ENCODE peak calls at places on chromosome 1, in five cellular contexts. L, C, P, I and B are unnamed samples.

GRCh38 chr1:17122449-17123194 is 3.4 kb upstream of the PADI2 start:
- DNase-seq in P (no peak), L (no peak), C (no peak), I (peak; percentile 81), B (no peak)

GRCh38 chr1:41811051-41811795 is 107.5 kb downstream of the HIVEP3 start:
- DNase-seq in I (peak; percentile 56), C (no peak), P (peak; percentile 41), L (no peak), B (peak; percentile 82)

GRCh38 chr1:59747469-59748014 is 67.2 kb upstream of the HOOK1 start:
- DNase-seq in I (no peak), L (no peak), C (no peak), P (no peak), B (no peak)

GRCh38 chr1:47474278-47475193 is 36.7 kb downstream of the FOXD2 start:
- DNase-seq in L (no peak), I (no peak), P (no peak), C (no peak), B (no peak)

GRCh38 chr1:87473203-87473661 is 144.6 kb downstream of the LMO4 start:
- DNase-seq in L (no peak), I (no peak), P (no peak), C (no peak), B (no peak)

GRCh38 chr1:41739061-41739955 is 179.4 kb downstream of the HIVEP3 start:
- DNase-seq in L (peak; percentile 79), I (peak; percentile 87), C (no peak), P (peak; percentile 76), B (peak; percentile 95)

GRCh38 chr1:234558186-234558836 is 51.7 kb downstream of the IRF2BP2 start:
- DNase-seq in L (no peak), C (no peak), P (no peak), I (no peak), B (no peak)

GRCh38 chr1:196002906-196003305 is 605.3 kb downstream of the KCNT2 start:
- DNase-seq in P (no peak), I (no peak), C (no peak), L (no peak), B (no peak)

GRCh38 chr1:235831148-235831547 is 35.6 kb downstream of the LYST start:
- DNase-seq in I (peak; percentile 84), C (no peak), P (peak; percentile 35), L (peak; percentile 54), B (peak; percentile 77)

DNA sequence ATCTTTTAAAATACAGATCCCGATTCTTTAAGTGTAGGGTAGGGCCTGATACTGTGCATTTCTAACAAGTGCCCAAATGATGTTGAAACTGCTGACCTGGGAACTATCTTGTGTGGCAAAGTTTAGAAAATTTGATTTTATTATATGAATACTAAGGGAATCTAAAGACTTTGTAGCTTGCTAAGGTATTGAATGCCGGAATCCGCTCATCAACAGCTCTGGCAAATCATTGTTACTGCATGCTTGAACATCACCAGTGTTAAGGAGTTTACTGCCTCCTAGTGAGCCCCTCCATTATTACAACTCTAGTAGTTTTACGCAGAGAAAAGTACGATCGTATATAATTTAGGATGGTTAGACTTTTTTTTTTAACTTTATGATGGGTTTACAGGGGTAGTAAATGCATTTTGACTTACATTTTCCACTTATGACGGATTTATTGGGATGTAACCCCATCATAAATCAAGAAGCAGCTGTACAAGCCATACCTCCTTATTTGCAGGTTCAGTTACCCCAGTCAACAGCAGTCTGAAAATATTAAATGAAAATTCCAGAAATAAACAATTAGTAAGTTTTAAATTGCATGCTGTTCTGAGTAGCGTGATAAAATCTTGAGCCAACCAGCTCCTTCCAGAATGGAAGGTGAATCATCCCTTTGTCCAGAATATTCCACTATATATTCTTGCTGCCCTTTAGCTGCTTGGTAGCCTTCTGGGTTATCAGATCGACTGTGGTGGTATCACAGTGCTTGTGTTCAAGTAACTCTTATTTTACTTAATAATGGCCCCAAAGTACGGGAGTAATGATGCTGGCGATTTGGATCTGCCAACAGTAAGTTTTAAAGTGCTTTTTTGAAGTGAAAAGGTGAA is 898 bp downstream of the TYW3 start:
- DNase-seq in L (no peak), P (peak; percentile 60), C (peak; percentile 12), I (peak; percentile 77), B (peak; percentile 46)
- TF ChIP-seq CTCF in L (peak; percentile 65), P (peak; percentile 79), C (peak; percentile 66), I (peak; percentile 74), B (peak; percentile 80)

DNA sequence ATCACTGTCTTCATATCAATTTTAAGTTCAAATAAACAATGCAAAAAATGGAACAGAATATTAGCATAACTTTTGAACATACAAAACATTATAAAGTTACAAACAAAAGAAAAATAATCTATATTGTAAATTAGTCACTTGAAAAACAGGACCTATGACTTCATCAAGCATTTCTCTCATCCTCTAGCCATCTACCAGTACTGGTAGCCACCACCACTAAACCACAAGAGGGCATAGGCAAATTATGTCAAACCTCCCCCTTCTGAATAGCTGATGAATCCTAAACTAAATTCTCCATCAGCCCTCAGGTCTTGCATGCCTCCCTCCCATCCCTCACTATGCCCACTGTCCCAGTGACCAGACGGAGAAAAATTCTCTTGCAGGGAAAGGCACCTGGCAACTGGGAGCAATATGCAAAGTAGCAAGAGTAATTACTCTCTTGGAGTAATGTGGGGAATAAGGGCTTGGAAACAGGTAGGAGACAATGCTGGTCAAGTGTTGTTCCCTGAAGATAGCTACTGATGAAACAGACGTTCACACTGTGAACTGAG is 37.1 kb downstream of the SSX2IP start:
- DNase-seq in C (no peak), L (no peak), P (no peak), I (peak; percentile 59), B (no peak)
- TF ChIP-seq CTCF in C (no peak), L (no peak), P (no peak), I (no peak), B (no peak)

DNA sequence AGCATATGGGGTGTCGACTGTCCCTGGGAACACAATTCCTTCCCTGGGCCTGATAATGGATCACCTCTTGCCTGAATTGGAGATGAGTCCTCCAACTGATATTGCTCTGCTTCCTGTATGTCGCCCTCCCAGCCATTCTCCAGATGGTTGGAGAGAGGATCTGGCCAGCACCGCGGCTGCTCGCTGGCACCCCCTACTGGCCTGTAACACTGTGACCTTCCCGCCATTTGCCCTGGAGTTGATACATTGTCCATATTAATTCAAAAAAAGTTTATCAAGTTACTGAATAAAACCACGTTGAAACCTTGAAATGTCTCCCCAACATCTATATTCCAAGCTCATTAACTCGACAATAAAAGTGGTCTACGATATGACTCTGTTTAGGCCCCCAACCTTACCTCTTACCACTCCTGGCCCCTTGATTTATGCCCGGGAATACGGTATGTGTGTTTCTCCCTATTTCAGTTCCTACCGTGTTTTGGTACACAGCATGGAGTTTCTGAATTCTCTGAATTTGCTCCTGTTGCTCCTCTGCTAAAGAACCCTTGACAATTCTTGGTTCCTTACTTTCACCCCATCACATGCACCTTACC is 241.8 kb upstream of the KIAA0040 start:
- DNase-seq in P (peak; percentile 29), L (no peak), I (no peak), C (no peak), B (peak; percentile 23)
- TF ChIP-seq CTCF in P (peak; percentile 50), L (peak; percentile 12), I (no peak), C (peak; percentile 46), B (peak; percentile 60)

DNA sequence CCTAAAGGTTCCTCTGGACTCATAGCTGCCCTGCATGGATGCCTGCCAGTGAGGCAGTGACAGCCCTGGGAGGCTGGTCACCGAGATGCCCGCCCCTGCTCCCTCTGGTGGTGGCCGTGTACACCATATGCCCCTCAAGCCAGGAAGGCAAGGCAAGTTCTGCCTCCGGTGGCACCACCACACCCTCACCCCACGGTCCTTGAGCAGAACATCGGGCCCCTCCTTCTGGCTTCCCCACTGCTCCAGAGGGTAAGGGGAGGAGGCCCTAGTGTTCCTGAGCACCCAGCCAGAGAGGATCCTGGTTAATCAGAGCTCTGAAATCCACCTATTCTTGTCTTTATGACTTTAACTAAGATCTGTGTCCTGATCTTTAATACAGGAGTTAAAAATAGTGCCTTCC is 1.6 kb upstream of the S100A14 start:
- DNase-seq in L (peak; percentile 75), C (peak; percentile 49), I (no peak), P (peak; percentile 76), B (peak; percentile 87)
- TF ChIP-seq CTCF in L (peak; percentile 51), C (peak; percentile 63), I (peak; percentile 60), P (peak; percentile 44), B (peak; percentile 73)

GRCh38 chr1:152458384-152459185 is 44.5 kb upstream of the CRNN start:
- DNase-seq in I (peak; percentile 65), C (peak; percentile 16), L (peak; percentile 62), P (peak; percentile 62), B (peak; percentile 90)

GRCh38 chr1:152460529-152460899 is 46.5 kb upstream of the CRNN start:
- DNase-seq in I (no peak), P (no peak), L (no peak), C (no peak), B (no peak)

GRCh38 chr1:152462636-152463035 is 48.0 kb upstream of the LCE5A start:
- DNase-seq in I (no peak), C (no peak), L (no peak), P (no peak), B (no peak)

GRCh38 chr1:152459596-152460528 is 45.8 kb upstream of the CRNN start:
- DNase-seq in L (peak; percentile 43), I (peak; percentile 52), P (peak; percentile 82), C (no peak), B (peak; percentile 89)

GRCh38 chr1:152461544-152461943 is 47.5 kb upstream of the CRNN start:
- DNase-seq in L (peak; percentile 35), P (peak; percentile 44), I (peak; percentile 38), C (no peak), B (peak; percentile 73)
- TF ChIP-seq CTCF in L (peak; percentile 49), P (peak; percentile 33), I (peak; percentile 58), C (peak; percentile 40), B (peak; percentile 63)